ENCODE peak calls at places on chromosomes 5 and 9, in four cellular contexts. One of them, this sample, is unnamed.

GRCh38 chr9:109520475-109521132 is 22.5 kb upstream of the PTPN3 start:
- DNase-seq in fibroblast of the aortic adventitia: peak
- DNase-seq in lower leg skin: peak
- DNase-seq in AG04450: peak
- DNase-seq in this sample: peak

GRCh38 chr9:113536483-113537226 is 73.1 kb downstream of the RGS3 start:
- DNase-seq in fibroblast of the aortic adventitia: peak
- DNase-seq in lower leg skin: no peak
- DNase-seq in AG04450: no peak
- DNase-seq in this sample: peak

GRCh38 chr9:37201581-37201980 is 81.2 kb downstream of the ZCCHC7 start:
- DNase-seq in fibroblast of the aortic adventitia: no peak
- DNase-seq in lower leg skin: no peak
- DNase-seq in AG04450: no peak
- DNase-seq in this sample: no peak

GRCh38 chr5:40437452-40437861 is 242.3 kb upstream of the PTGER4 start:
- DNase-seq in fibroblast of the aortic adventitia: peak
- DNase-seq in lower leg skin: no peak
- DNase-seq in AG04450: no peak
- DNase-seq in this sample: peak

GRCh38 chr9:134240371-134240770 is 76.0 kb upstream of the RNU6ATAC start:
- DNase-seq in fibroblast of the aortic adventitia: no peak
- DNase-seq in lower leg skin: no peak
- DNase-seq in AG04450: no peak
- DNase-seq in this sample: no peak

GRCh38 chr5:68419637-68420452 is 204.3 kb downstream of the PIK3R1 start:
- DNase-seq in fibroblast of the aortic adventitia: peak
- DNase-seq in lower leg skin: no peak
- DNase-seq in AG04450: no peak
- DNase-seq in this sample: peak

GRCh38 chr5:60744682-60745081 is 44.7 kb upstream of the DEPDC1B start:
- DNase-seq in fibroblast of the aortic adventitia: no peak
- DNase-seq in lower leg skin: no peak
- DNase-seq in AG04450: no peak
- DNase-seq in this sample: no peak

GRCh38 chr9:95480346-95480745 is 36.4 kb downstream of the PTCH1 start:
- DNase-seq in fibroblast of the aortic adventitia: no peak
- DNase-seq in lower leg skin: peak
- DNase-seq in AG04450: no peak
- DNase-seq in this sample: no peak

GRCh38 chr5:74643160-74643562 is 2.6 kb upstream of the ENC1 start:
- DNase-seq in fibroblast of the aortic adventitia: peak
- DNase-seq in lower leg skin: no peak
- DNase-seq in AG04450: peak
- DNase-seq in this sample: peak

GRCh38 chr9:16344343-16344742 is 526.1 kb downstream of the BNC2 start:
- DNase-seq in fibroblast of the aortic adventitia: peak
- DNase-seq in lower leg skin: no peak
- DNase-seq in AG04450: peak
- DNase-seq in this sample: peak

GRCh38 chr5:154211611-154212390 is 21.3 kb downstream of the GALNT10 start:
- DNase-seq in fibroblast of the aortic adventitia: peak
- DNase-seq in lower leg skin: no peak
- DNase-seq in AG04450: no peak
- DNase-seq in this sample: no peak

GRCh38 chr5:157471709-157472108 is 11.7 kb downstream of the NIPAL4 start:
- DNase-seq in fibroblast of the aortic adventitia: peak
- DNase-seq in lower leg skin: no peak
- DNase-seq in AG04450: no peak
- DNase-seq in this sample: no peak

GRCh38 chr5:52864376-52864775 is 76.7 kb downstream of the ITGA1 start:
- DNase-seq in fibroblast of the aortic adventitia: peak
- DNase-seq in lower leg skin: no peak
- DNase-seq in AG04450: peak
- DNase-seq in this sample: no peak

GRCh38 chr9:116318463-116319271 is 165.1 kb downstream of the PAPPA start:
- DNase-seq in fibroblast of the aortic adventitia: peak
- DNase-seq in lower leg skin: peak
- DNase-seq in AG04450: peak
- DNase-seq in this sample: peak

GRCh38 chr5:72503888-72504491 is 3.2 kb downstream of the ZNF366 start:
- DNase-seq in fibroblast of the aortic adventitia: no peak
- DNase-seq in lower leg skin: no peak
- DNase-seq in AG04450: no peak
- DNase-seq in this sample: no peak

GRCh38 chr5:117760114-117760513 is 1185.5 kb upstream of the SEMA6A start:
- DNase-seq in fibroblast of the aortic adventitia: no peak
- DNase-seq in lower leg skin: no peak
- DNase-seq in AG04450: no peak
- DNase-seq in this sample: no peak

DNA sequence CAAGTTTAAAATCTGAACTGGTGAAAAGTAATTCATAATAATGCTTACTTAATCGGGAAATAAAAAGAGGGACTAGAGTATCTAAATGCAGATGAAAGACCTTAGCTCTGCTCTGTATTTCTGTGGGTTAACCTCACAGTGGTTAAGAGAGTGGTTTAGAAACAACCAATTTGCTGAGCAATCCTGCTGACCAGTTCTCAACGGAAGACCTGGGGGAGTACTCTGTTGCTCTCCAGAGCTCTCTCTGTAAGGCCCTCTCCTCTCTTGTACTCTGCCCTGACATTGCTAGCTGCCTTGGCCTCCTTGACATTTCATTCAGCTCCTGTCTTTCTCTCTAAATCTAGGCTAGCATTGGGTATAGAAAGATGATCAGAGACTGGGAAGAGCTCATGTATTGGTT is 1186.6 kb upstream of the SEMA6A start:
- DNase-seq in fibroblast of the aortic adventitia: no peak
- DNase-seq in lower leg skin: no peak
- DNase-seq in AG04450: no peak
- DNase-seq in this sample: no peak
- H3K4me3 ChIP-seq in fibroblast of the aortic adventitia: no peak
- H3K4me3 ChIP-seq in lower leg skin: no peak
- H3K4me3 ChIP-seq in AG04450: no peak
- H3K4me3 ChIP-seq in this sample: no peak

DNA sequence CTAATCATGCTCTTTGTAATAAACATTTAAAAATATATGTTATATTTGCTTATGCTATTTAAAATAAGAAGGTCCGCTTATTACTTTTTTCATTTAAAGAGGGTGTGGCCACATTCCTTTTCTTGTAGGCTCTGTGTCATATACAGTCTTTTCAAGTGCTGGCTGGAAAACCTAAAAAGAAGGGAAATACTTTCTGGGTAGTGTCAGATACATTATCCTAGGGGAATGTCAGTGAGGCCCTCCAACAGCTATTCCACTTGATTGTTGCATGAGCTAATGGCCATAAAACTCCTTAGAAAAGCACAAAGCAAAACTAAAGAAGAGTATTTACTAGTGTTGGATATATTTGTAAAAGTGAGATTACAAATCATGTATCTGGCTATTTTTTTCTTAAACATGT is 780 bp downstream of the ANXA1 start:
- DNase-seq in fibroblast of the aortic adventitia: peak
- DNase-seq in lower leg skin: no peak
- DNase-seq in AG04450: no peak
- DNase-seq in this sample: no peak
- H3K4me3 ChIP-seq in fibroblast of the aortic adventitia: peak
- H3K4me3 ChIP-seq in lower leg skin: peak
- H3K4me3 ChIP-seq in AG04450: peak
- H3K4me3 ChIP-seq in this sample: peak

DNA sequence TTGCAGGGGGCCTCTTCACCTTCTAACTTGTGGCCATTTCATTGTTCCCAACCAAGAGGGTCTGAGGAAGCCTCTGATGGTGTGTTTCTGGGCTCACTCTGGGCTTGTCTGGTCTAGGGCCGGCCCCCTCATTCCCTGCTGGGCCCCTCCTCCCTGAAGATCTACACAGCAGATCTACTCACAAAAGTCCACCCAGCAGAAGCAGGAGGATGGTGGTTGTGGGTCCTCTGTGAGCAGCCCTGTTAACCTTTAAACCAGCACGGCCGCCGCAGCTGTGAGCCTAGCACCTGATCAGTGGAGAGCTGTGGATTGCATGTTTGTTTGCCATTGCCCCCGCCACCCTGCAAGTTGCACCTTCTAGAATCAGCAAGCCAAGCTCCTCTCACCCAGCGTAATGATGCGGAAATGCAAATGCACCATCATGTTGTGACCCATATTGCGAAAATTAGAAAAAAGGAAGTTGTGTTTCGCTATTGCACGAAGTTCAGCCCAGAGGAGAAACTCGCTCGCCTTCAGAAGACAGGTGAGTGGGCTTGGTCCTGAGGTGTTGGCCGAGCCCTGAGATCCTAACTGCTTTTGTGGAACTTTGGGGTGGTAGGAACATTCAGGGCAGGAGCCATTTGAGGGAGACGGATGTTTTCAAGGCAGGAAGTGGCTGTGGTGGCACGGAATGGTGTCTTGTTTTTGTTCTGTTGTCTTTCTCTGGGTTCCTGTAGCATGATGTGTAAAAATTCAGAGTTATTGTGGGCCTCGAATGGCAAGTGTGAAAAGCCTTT is 16.7 kb downstream of the FGD3 start:
- DNase-seq in fibroblast of the aortic adventitia: no peak
- DNase-seq in lower leg skin: peak
- DNase-seq in AG04450: no peak
- DNase-seq in this sample: no peak
- H3K4me3 ChIP-seq in fibroblast of the aortic adventitia: no peak
- H3K4me3 ChIP-seq in lower leg skin: no peak
- H3K4me3 ChIP-seq in AG04450: no peak
- H3K4me3 ChIP-seq in this sample: no peak

GRCh38 chr5:176533390-176533789 is 3.8 kb downstream of the RNF44 start:
- DNase-seq in fibroblast of the aortic adventitia: no peak
- DNase-seq in lower leg skin: no peak
- DNase-seq in AG04450: no peak
- DNase-seq in this sample: no peak
- H3K4me3 ChIP-seq in fibroblast of the aortic adventitia: no peak
- H3K4me3 ChIP-seq in lower leg skin: no peak
- H3K4me3 ChIP-seq in AG04450: no peak
- H3K4me3 ChIP-seq in this sample: no peak

DNA sequence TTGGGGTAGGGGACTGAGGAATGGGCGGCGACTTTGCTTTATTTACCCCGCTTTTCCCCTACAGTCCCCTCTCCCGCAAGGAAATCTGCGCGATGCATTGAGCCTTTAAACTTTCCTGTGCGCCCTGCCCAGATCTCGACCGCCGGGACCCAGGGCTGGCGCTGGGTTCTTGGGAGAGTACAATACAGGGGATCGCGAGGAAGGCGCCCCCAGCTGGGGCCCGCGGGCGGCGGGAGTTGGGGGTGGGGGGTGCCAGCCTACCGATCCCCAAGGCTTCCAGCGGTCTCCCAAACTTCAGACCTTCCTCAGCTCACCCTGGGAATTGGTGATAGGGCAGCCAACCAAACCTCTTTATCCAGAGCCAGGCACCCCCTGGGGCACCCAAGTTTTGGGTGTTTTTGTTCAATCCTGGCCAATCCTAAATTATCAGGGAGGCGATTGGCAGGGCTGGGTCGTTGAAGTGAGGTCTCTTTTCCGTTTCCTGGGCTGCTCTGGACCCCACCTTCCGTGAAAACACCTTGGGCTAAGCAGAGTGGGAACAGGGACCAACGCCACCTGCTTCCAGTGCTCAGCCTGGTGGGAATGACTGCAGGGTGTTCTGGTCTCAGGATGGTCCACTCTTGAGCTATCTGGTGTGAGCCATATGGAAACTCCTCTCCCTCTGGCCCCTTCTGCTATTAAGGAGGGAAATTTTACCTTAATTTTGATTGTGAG is 51.4 kb upstream of the DAB2IP start:
- DNase-seq in fibroblast of the aortic adventitia: no peak
- DNase-seq in lower leg skin: no peak
- DNase-seq in AG04450: no peak
- DNase-seq in this sample: no peak
- H3K4me3 ChIP-seq in fibroblast of the aortic adventitia: peak
- H3K4me3 ChIP-seq in lower leg skin: peak
- H3K4me3 ChIP-seq in AG04450: peak
- H3K4me3 ChIP-seq in this sample: peak

GRCh38 chr9:17810728-17811634 is 232.1 kb downstream of the SH3GL2 start:
- DNase-seq in fibroblast of the aortic adventitia: peak
- DNase-seq in lower leg skin: no peak
- DNase-seq in AG04450: peak
- DNase-seq in this sample: peak
- H3K4me3 ChIP-seq in fibroblast of the aortic adventitia: no peak
- H3K4me3 ChIP-seq in lower leg skin: no peak
- H3K4me3 ChIP-seq in AG04450: no peak
- H3K4me3 ChIP-seq in this sample: no peak

This sample was measured in skeletal muscle cell.